ENCODE peak calls at places on chromosomes 4 and X, in ten cellular contexts. G, A, T, F, D, O, M, Z, L and B are unnamed samples. For H3K9me3 and H3K27me3, the result is how much of the 10 kb centered on the place peaks cover.

GRCh38 chr4:184342167-184342856 is 124.6 kb upstream of the ENPP6 start:
- DNase-seq in G (no peak), A (no peak), T (no peak), F (no peak), D (no peak), O (peak), M (no peak), Z (no peak), L (no peak), B (no peak)

GRCh38 chrX:111411591-111412371 is at the start of gene DCX:
- DNase-seq in G (no peak), A (no peak), T (peak), F (no peak), D (peak), O (no peak), M (no peak), Z (peak), L (no peak), B (no peak)

GRCh38 chr4:30721353-30722091 is 1.4 kb downstream of the PCDH7 start:
- DNase-seq in G (peak), A (peak), T (peak), F (peak), D (peak), O (no peak), M (no peak), Z (peak), L (no peak), B (peak)

GRCh38 chrX:28586891-28587635 is at the start of gene IL1RAPL1:
- DNase-seq in G (no peak), A (no peak), T (no peak), F (peak), D (no peak), O (no peak), M (no peak), Z (no peak), L (no peak), B (peak)

GRCh38 chrX:156004256-156004655 is 6.8 kb downstream of the IL9R start:
- DNase-seq in G (no peak), A (no peak), T (no peak), F (no peak), D (no peak), O (no peak), M (no peak), Z (no peak), L (no peak), B (no peak)

GRCh38 chr4:119025440-119025839 is 110.2 kb upstream of the MYOZ2 start:
- DNase-seq in G (peak), A (peak), T (no peak), F (peak), D (no peak), O (no peak), M (peak), Z (no peak), L (peak), B (peak)

GRCh38 chr4:153785830-153786721 is 2.8 kb downstream of the SFRP2 start:
- DNase-seq in G (no peak), A (no peak), T (no peak), F (no peak), D (no peak), O (no peak), M (no peak), Z (peak), L (no peak), B (no peak)

GRCh38 chr4:48093949-48094550 is 40.0 kb downstream of the TXK start:
- DNase-seq in G (peak), A (no peak), T (no peak), F (peak), D (no peak), O (no peak), M (no peak), Z (no peak), L (no peak), B (no peak)

GRCh38 chrX:49100704-49101628 is 21.3 kb upstream of the WDR45 start:
- DNase-seq in G (peak), A (peak), T (peak), F (peak), D (peak), O (peak), M (peak), Z (peak), L (peak), B (peak)

GRCh38 chrX:123884809-123885408 is 25.1 kb downstream of the XIAP start:
- DNase-seq in G (peak), A (no peak), T (peak), F (peak), D (no peak), O (no peak), M (no peak), Z (peak), L (no peak), B (peak)

GRCh38 chrX:39311646-39312045 is 510.4 kb downstream of the MID1IP1 start:
- DNase-seq in G (no peak), A (no peak), T (no peak), F (no peak), D (no peak), O (no peak), M (no peak), Z (no peak), L (no peak), B (no peak)

GRCh38 chr4:84500386-84501196 is 1.5 kb upstream of the NKX6-1 start:
- DNase-seq in G (no peak), A (no peak), T (no peak), F (no peak), D (no peak), O (no peak), M (no peak), Z (no peak), L (no peak), B (no peak)

GRCh38 chr4:136939781-136940180 is 592.5 kb downstream of the PCDH18 start:
- DNase-seq in G (no peak), A (no peak), T (no peak), F (no peak), D (no peak), O (no peak), M (no peak), Z (no peak), L (no peak), B (no peak)

GRCh38 chr4:140038031-140038533 is 115.9 kb downstream of the MAML3 start:
- DNase-seq in G (no peak), A (no peak), T (no peak), F (peak), D (no peak), O (no peak), M (no peak), Z (no peak), L (no peak), B (no peak)

GRCh38 chrX:129530410-129530809 is 7.1 kb upstream of the SMARCA1 start:
- DNase-seq in G (no peak), A (no peak), T (no peak), F (no peak), D (no peak), O (no peak), M (no peak), Z (no peak), L (no peak), B (no peak)

GRCh38 chr4:140645614-140646412 is 77.1 kb upstream of the UCP1 start:
- DNase-seq in G (no peak), A (no peak), T (no peak), F (no peak), D (no peak), O (no peak), M (no peak), Z (no peak), L (no peak), B (no peak)

GRCh38 chr4:25172964-25173917 is 13.0 kb upstream of the SEPSECS start:
- DNase-seq in G (no peak), A (peak), T (no peak), F (peak), D (no peak), O (no peak), M (no peak), Z (no peak), L (no peak), B (no peak)

GRCh38 chr4:89193828-89194227 is 82.5 kb downstream of the TIGD2 start:
- DNase-seq in G (peak), A (no peak), T (no peak), F (no peak), D (no peak), O (no peak), M (no peak), Z (no peak), L (no peak), B (no peak)

GRCh38 chrX:28549839-28550238 is 37.4 kb upstream of the IL1RAPL1 start:
- DNase-seq in G (no peak), A (no peak), T (no peak), F (no peak), D (peak), O (no peak), M (no peak), Z (no peak), L (no peak), B (no peak)

GRCh38 chr4:47391256-47391655 is 72.2 kb downstream of the COMMD8 start:
- DNase-seq in G (no peak), A (no peak), T (no peak), F (no peak), D (no peak), O (no peak), M (no peak), Z (no peak), L (no peak), B (no peak)

GRCh38 chrX:69145714-69146113 is 19.5 kb downstream of the PJA1 start:
- DNase-seq in G (no peak), A (peak), T (no peak), F (no peak), D (no peak), O (no peak), M (no peak), Z (no peak), L (no peak), B (no peak)

GRCh38 chr4:155837203-155837796 is 28.8 kb downstream of the ASIC5 start:
- DNase-seq in G (no peak), A (no peak), T (no peak), F (no peak), D (no peak), O (no peak), M (no peak), Z (no peak), L (no peak), B (no peak)

GRCh38 chrX:102746134-102746584 is 25.6 kb downstream of the GPRASP3 start:
- DNase-seq in G (peak), A (peak), T (no peak), F (no peak), D (peak), O (peak), M (peak), Z (peak), L (no peak), B (peak)

GRCh38 chrX:118368398-118368797 is 22.5 kb downstream of the WDR44 start:
- DNase-seq in G (no peak), A (no peak), T (no peak), F (no peak), D (no peak), O (no peak), M (no peak), Z (no peak), L (no peak), B (no peak)

GRCh38 chr4:53702334-53703266 is 111.3 kb upstream of the LNX1 start:
- DNase-seq in G (peak), A (peak), T (peak), F (peak), D (peak), O (peak), M (peak), Z (peak), L (peak), B (peak)

GRCh38 chrX:39815621-39816020 is 282.1 kb downstream of the BCOR start:
- DNase-seq in G (no peak), A (no peak), T (peak), F (no peak), D (peak), O (no peak), M (no peak), Z (no peak), L (no peak), B (no peak)

GRCh38 chrX:131271274-131271673 is 17.8 kb downstream of the IGSF1 start:
- DNase-seq in G (no peak), A (no peak), T (no peak), F (no peak), D (no peak), O (no peak), M (no peak), Z (no peak), L (no peak), B (no peak)

GRCh38 chrX:15299945-15300851 is 15.2 kb downstream of the ASB11 start:
- DNase-seq in G (no peak), A (no peak), T (no peak), F (no peak), D (no peak), O (no peak), M (no peak), Z (peak), L (no peak), B (no peak)
- TF ChIP-seq CTCF in G (no peak), A (peak), T (peak), F (peak), D (peak), O (no peak), M (peak), Z (peak), L (peak), B (peak)

GRCh38 chr4:92254767-92255442 is 48.9 kb upstream of the GRID2 start:
- DNase-seq in G (no peak), A (no peak), T (no peak), F (no peak), D (peak), O (no peak), M (no peak), Z (no peak), L (no peak), B (no peak)

GRCh38 chr4:92251711-92252110 is 52.1 kb upstream of the GRID2 start:
- DNase-seq in G (no peak), A (no peak), T (no peak), F (no peak), D (no peak), O (no peak), M (no peak), Z (no peak), L (no peak), B (no peak)

GRCh38 chr4:92253986-92254671 is 49.6 kb upstream of the GRID2 start:
- DNase-seq in G (no peak), A (no peak), T (no peak), F (no peak), D (peak), O (no peak), M (no peak), Z (no peak), L (no peak), B (no peak)

GRCh38 chr4:92252846-92253245 is 50.9 kb upstream of the GRID2 start:
- DNase-seq in G (no peak), A (no peak), T (no peak), F (no peak), D (no peak), O (no peak), M (no peak), Z (no peak), L (no peak), B (no peak)

GRCh38 chr4:92253550-92253949 is 50.2 kb upstream of the GRID2 start:
- DNase-seq in G (no peak), A (no peak), T (no peak), F (no peak), D (peak), O (no peak), M (no peak), Z (no peak), L (no peak), B (no peak)
- H3K9me3 ChIP-seq in G (under half), A (under half), T (under half), F (under half), D (half or more), O (under half), M (under half), Z (under half), L (under half), B (under half)

GRCh38 chr4:61202100-61202637 is 2.0 kb downstream of the ADGRL3 start:
- DNase-seq in G (no peak), A (no peak), T (peak), F (peak), D (no peak), O (no peak), M (peak), Z (peak), L (no peak), B (no peak)

GRCh38 chr4:61200195-61200990 is at the start of gene ADGRL3:
- DNase-seq in G (peak), A (peak), T (peak), F (peak), D (peak), O (no peak), M (peak), Z (peak), L (no peak), B (no peak)

GRCh38 chr4:61200991-61201526 is 933 bp downstream of the ADGRL3 start:
- DNase-seq in G (no peak), A (no peak), T (peak), F (peak), D (peak), O (no peak), M (no peak), Z (peak), L (no peak), B (no peak)

GRCh38 chr4:61202638-61203495 is 2.7 kb downstream of the ADGRL3 start:
- DNase-seq in G (no peak), A (no peak), T (peak), F (peak), D (peak), O (no peak), M (no peak), Z (peak), L (no peak), B (no peak)

GRCh38 chr4:61201562-61202099 is 1.5 kb downstream of the ADGRL3 start:
- DNase-seq in G (no peak), A (peak), T (peak), F (peak), D (no peak), O (no peak), M (peak), Z (peak), L (no peak), B (no peak)
- H3K27me3 ChIP-seq in G (under half), A (under half), T (half or more), F (under half), D (under half), O (under half), M (under half), Z (under half), L (under half), B (under half)

GRCh38 chr4:162959056-162959455 is 207.6 kb downstream of the NAF1 start:
- DNase-seq in G (no peak), A (no peak), T (no peak), F (no peak), D (peak), O (no peak), M (no peak), Z (no peak), L (no peak), B (no peak)
- TF ChIP-seq CTCF in G (no peak), A (no peak), T (no peak), F (no peak), D (peak), O (no peak), M (no peak), Z (peak), L (no peak), B (no peak)

DNA sequence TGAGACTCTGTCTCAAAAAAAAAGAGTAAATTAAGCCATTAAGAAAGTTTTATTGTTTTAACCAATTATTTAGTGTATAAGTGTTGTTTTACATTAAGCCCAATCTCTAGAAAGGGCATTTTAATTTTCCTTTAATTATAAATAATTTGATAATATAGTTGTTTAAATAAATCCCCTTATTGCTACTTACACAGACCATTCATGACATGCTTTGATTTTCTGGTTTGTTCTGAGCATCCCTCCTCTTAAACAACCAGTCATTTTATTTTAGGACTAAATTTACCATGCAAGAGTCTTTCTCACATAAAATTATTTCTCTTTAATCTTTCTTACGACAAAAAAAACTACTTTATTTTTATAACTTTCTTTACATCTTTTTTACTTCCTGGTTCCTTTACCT is 23.5 kb upstream of the PAGE5 start:
- DNase-seq in G (no peak), A (no peak), T (no peak), F (no peak), D (no peak), O (no peak), M (no peak), Z (no peak), L (no peak), B (no peak)
- H3K9me3 ChIP-seq in G (under half), A (under half), T (under half), F (under half), D (under half), O (under half), M (under half), Z (under half), L (under half), B (under half)

DNA sequence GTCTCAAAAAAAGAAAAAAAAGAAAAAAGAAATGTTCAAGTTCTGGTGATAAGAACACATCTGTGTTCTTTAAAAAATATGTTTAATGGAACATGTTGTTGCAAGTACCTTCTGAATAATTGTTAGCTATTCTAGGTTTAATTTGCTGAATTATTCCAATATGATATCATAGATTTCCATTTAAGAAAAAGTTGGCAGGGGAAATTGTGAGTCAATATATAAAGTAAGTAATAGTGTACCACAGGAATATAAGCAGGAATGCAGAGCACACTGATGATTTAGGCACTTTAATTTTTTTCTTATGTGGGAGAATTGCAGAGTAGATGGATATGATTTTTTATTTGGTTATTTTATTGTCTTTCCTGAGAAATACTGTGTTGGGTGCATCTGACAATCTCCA is 190.7 kb downstream of the RPA4 start:
- DNase-seq in G (no peak), A (no peak), T (no peak), F (no peak), D (no peak), O (no peak), M (no peak), Z (no peak), L (no peak), B (no peak)
- H3K27me3 ChIP-seq in G (under half), A (under half), T (under half), F (under half), D (under half), O (under half), M (under half), Z (under half), L (under half), B (under half)

GRCh38 chr4:5979981-5980380 is 38.2 kb downstream of the C4orf50 start:
- DNase-seq in G (no peak), A (peak), T (peak), F (peak), D (peak), O (peak), M (no peak), Z (peak), L (no peak), B (no peak)
- TF ChIP-seq CTCF in G (no peak), A (peak), T (peak), F (peak), D (peak), O (no peak), M (peak), Z (no peak), L (no peak), B (no peak)